ENCODE peak calls at places on chromosomes 12 and 14, in seven cellular contexts. K, A, V, S, Y, T and R are unnamed samples.

GRCh38 chr14:23119362-23120327 is 590 bp upstream of the CEBPE start:
- DNase-seq in T (no peak), K (no peak), V (no peak), S (no peak), A (no peak), Y (no peak), R (no peak)

GRCh38 chr12:125633686-125634085 is 568.5 kb downstream of the AACS start:
- DNase-seq in K (no peak), S (peak; percentile 79), A (no peak), V (no peak), T (no peak), Y (no peak), R (no peak)

GRCh38 chr14:76947838-76948184 is 80.7 kb downstream of the IRF2BPL start:
- DNase-seq in Y (no peak), K (no peak), A (no peak), V (no peak), T (no peak), S (no peak), R (no peak)

GRCh38 chr12:120150919-120151525 is 34.5 kb upstream of the RAB35 start:
- DNase-seq in Y (no peak), A (no peak), S (no peak), K (no peak), V (no peak), T (peak; percentile 62), R (no peak)

GRCh38 chr12:120361506-120362208 is 7.3 kb downstream of the MSI1 start:
- DNase-seq in Y (peak; percentile 98), S (peak; percentile 69), K (peak; percentile 91), A (no peak), T (peak; percentile 87), V (no peak), R (peak; percentile 28)

GRCh38 chr14:23910876-23911210 is 42.7 kb upstream of the DHRS4 start:
- DNase-seq in K (no peak), A (no peak), S (no peak), Y (no peak), T (no peak), V (no peak), R (no peak)

GRCh38 chr12:111578276-111578970 is 20.7 kb downstream of the ATXN2 start:
- DNase-seq in S (no peak), T (no peak), V (no peak), Y (no peak), A (peak; percentile 78), K (no peak), R (no peak)

GRCh38 chr12:39441963-39442894 is 691 bp downstream of the KIF21A start:
- DNase-seq in K (no peak), T (peak; percentile 92), S (peak; percentile 34), V (no peak), Y (peak; percentile 57), A (peak; percentile 49), R (no peak)

GRCh38 chr12:122871851-122872785 is 23.8 kb downstream of the VPS37B start:
- DNase-seq in K (peak; percentile 96), S (peak; percentile 70), T (no peak), A (peak; percentile 44), V (peak; percentile 52), Y (peak; percentile 74), R (peak; percentile 82)

GRCh38 chr12:6934110-6934509 is 6.4 kb downstream of the ATN1 start:
- DNase-seq in T (no peak), S (no peak), V (no peak), Y (no peak), K (no peak), A (no peak), R (no peak)

GRCh38 chr12:86122846-86123468 is 133.2 kb downstream of the MGAT4C start:
- DNase-seq in Y (no peak), A (no peak), S (no peak), K (no peak), T (no peak), V (no peak), R (no peak)
- TF ChIP-seq EP300 in Y (no peak), A (no peak), S (no peak), K (no peak), T (no peak), V (no peak), R (no peak)

GRCh38 chr14:74614508-74615495 is 2.8 kb upstream of the LTBP2 start:
- DNase-seq in V (peak; percentile 40), Y (no peak), K (no peak), S (no peak), A (no peak), T (no peak), R (no peak)
- TF ChIP-seq EP300 in V (no peak), Y (no peak), K (no peak), S (no peak), A (no peak), T (no peak), R (no peak)

GRCh38 chr14:68392393-68393085 is 400.3 kb downstream of the ZFP36L1 start:
- DNase-seq in A (no peak), Y (no peak), T (no peak), V (no peak), S (peak; percentile 31), K (no peak), R (peak; percentile 51)

GRCh38 chr14:68390731-68391130 is 402.1 kb downstream of the ZFP36L1 start:
- DNase-seq in T (no peak), S (no peak), V (no peak), K (no peak), A (no peak), Y (no peak), R (no peak)

GRCh38 chr14:68389973-68390372 is 402.9 kb downstream of the ZFP36L1 start:
- DNase-seq in T (no peak), S (no peak), A (no peak), Y (no peak), K (no peak), V (no peak), R (no peak)

GRCh38 chr14:68393178-68393763 is 399.6 kb downstream of the ZFP36L1 start:
- DNase-seq in S (no peak), V (no peak), K (no peak), Y (no peak), A (no peak), T (no peak), R (no peak)

DNA sequence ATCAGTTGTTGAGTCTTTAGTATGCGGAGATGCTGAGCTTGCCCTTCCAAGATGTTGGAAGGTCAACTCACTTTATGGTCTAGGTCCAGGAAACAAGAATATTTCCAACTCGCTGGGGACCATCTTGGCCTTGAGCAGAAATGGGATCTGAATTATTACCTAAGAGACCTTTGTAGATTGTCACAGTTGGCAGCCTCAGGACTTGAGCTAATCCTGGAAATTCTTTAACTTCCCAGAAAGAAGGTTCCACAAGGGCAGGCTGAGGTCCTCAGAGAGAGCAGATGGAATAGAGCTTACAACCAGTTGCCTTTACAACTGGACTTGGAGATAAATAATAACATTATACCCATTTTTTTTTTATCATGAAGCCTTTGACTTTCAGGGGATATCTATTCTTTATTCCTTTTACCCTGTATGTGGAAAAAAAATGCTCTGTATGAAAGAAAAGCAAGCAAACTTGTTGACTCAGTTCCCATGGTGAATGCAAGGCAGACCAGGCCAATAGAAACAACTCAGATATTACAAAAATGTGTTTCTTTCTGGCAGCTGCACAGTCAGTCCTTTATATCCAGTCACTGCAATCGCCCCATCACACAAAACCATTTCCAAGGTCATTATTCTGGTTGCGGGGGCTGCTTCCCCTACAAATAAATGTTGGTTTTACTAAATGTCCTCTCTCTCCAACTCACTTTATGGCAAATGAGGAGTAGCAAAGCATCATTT is 401.4 kb downstream of the ZFP36L1 start:
- DNase-seq in T (no peak), Y (no peak), S (no peak), K (no peak), A (no peak), V (no peak), R (no peak)
- TF ChIP-seq EP300 in T (no peak), Y (no peak), S (no peak), K (no peak), A (no peak), V (no peak), R (no peak)

DNA sequence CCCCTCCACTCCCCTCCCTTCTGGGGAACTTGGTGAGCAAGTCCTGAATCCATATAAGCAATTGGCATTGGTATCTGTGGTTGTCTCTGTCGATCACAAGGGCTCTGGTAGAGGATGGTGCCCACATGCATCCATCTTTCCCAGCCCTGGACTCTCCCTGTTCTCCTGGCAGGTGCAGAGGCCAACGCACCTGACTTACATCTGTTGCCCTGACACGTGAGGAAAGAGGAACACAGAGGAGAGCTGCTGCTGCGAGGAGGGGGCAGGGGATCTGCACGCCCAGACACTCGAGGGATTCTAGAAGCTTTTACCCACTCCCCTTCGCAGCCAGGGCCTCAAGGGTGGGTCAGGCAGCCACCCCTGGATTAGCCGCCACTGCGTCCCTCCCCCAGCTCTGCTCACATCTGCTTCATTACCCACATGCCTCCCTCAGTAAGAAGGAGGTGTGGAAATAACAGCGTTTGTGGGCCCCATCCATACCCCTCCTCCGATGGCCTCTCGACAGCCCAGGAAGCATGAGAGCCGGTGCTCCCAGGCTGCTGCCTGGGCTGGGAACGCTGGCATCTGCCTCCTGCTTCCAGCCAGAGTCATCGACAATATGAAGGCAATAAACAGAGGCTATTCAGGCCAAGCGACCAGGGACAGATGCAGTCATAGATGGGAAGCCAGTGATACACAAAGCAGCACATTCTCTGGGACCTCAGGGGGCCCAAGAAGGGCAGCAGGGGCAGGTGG is 56.5 kb downstream of the KDM2B start:
- DNase-seq in K (no peak), T (peak; percentile 33), V (no peak), Y (no peak), S (no peak), A (no peak), R (no peak)
- TF ChIP-seq EP300 in K (no peak), T (no peak), V (no peak), Y (no peak), S (no peak), A (no peak), R (no peak)

DNA sequence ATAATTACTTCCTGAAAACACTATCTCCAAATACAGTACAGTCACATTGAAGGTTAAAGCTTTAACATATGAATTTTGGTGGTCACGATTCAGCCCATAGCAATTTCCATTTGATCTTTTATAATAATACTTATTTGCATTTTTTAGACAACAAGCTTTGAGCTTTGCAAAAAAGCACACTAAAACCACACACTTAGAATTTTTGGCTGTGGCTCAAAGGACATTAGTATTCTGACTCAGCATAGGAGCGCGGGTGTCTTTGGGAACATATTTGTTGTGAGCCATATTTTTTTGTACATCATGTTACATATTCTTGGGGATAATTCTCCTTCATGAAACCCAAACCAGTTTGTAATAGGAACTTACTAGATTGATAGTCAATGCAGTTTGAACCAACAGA is 808.2 kb upstream of the FBXO33 start:
- DNase-seq in T (no peak), V (no peak), A (no peak), K (no peak), Y (no peak), S (no peak), R (no peak)
- TF ChIP-seq EP300 in T (no peak), V (no peak), A (no peak), K (no peak), Y (no peak), S (no peak), R (no peak)

DNA sequence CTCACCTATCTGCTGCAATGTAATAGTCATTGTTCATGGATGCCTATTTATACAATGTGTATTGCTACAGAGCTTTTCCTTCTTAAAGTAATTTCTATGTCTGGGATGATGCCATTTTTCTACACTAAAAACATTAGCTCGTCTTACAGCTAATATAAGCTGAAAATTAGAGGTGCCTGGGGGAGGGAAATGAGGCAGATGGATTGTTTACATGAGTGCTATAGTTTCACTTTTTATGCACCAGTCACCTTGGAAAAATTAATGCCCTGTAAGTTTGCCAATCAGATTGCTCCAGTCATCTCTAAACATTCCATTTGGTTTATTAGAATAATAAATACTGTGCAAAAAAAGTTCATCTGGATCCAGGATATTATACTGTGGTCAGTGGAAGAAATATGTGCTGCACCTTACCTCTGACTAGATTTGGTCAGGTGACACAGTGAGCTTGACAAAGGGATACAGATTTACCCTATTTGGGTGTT is 436.2 kb downstream of the RAD51B start:
- DNase-seq in A (no peak), V (no peak), S (no peak), K (no peak), T (no peak), Y (no peak), R (no peak)
- TF ChIP-seq EP300 in A (no peak), V (no peak), S (no peak), K (no peak), T (no peak), Y (peak; percentile 49), R (no peak)

GRCh38 chr12:21657336-21658077 is at the start of gene LDHB:
- DNase-seq in T (peak; percentile 94), A (peak; percentile 98), K (peak; percentile 94), Y (peak; percentile 92), S (peak; percentile 94), V (peak; percentile 81), R (peak; percentile 95)
- TF ChIP-seq EP300 in T (no peak), A (no peak), K (no peak), Y (no peak), S (no peak), V (no peak), R (no peak)